ENCODE peak calls at places on chromosomes 13 and 19, in eight cellular contexts. Z is stimulated activated CD4-positive, alpha-beta T cell treated with anti-CD3 and anti-CD28 coated beads, Interleukin-15, amount 100 ng/mL, for 1 hour; H is activated CD4-positive, CD25-positive, alpha-beta regulatory T cell; V is kidney tubule cell; X is NCI-H1417; Y is fibroblast of the conjunctiva; T is sciatic nerve; A is amygdala. O is an unnamed sample.

GRCh38 chr19:15091918-15092753 is 10.1 kb downstream of the OR1I1 start:
- DNase-seq in Z (no peak), H (no peak), V (peak; percentile 69), X (peak; percentile 85), Y (peak; percentile 63), T (no peak), A (no peak), O (peak; percentile 95)

GRCh38 chr13:46327256-46327655 is 59.8 kb downstream of the RUBCNL start:
- DNase-seq in Z (no peak), H (no peak), V (no peak), X (no peak), Y (no peak), T (no peak), A (no peak), O (no peak)

GRCh38 chr19:56150358-56150757 is 9.3 kb downstream of the ZNF444 start:
- DNase-seq in Z (no peak), H (no peak), V (no peak), X (no peak), Y (no peak), T (no peak), A (no peak), O (no peak)

GRCh38 chr13:76440568-76440967 is 445.6 kb downstream of the KCTD12 start:
- DNase-seq in Z (no peak), H (no peak), V (no peak), X (no peak), Y (no peak), T (no peak), A (no peak), O (peak; percentile 83)

GRCh38 chr19:1402411-1403070 is 1.2 kb upstream of the GAMT start:
- DNase-seq in Z (no peak), H (no peak), V (no peak), X (no peak), Y (no peak), T (no peak), A (no peak), O (no peak)

GRCh38 chr19:6362351-6362801 is 1.0 kb downstream of the CLPP start:
- DNase-seq in Z (no peak), H (no peak), V (peak; percentile 25), X (no peak), Y (no peak), T (no peak), A (no peak), O (no peak)

GRCh38 chr19:4742717-4743646 is 19.3 kb upstream of the DPP9 start:
- DNase-seq in Z (no peak), H (no peak), V (no peak), X (peak; percentile 99), Y (no peak), T (no peak), A (no peak), O (no peak)

GRCh38 chr19:33278403-33279269 is 23.7 kb downstream of the CEBPA start:
- DNase-seq in Z (no peak), H (no peak), V (no peak), X (no peak), Y (no peak), T (no peak), A (no peak), O (no peak)

GRCh38 chr19:10742494-10742893 is 24.6 kb downstream of the DNM2 start:
- DNase-seq in Z (no peak), H (no peak), V (no peak), X (no peak), Y (no peak), T (no peak), A (no peak), O (no peak)

GRCh38 chr13:93726173-93727019 is 499.8 kb downstream of the GPC6 start:
- DNase-seq in Z (no peak), H (no peak), V (no peak), X (no peak), Y (peak; percentile 43), T (no peak), A (no peak), O (no peak)

GRCh38 chr13:80033286-80033685 is 307.6 kb downstream of the SPRY2 start:
- DNase-seq in Z (no peak), H (no peak), V (peak; percentile 21), X (no peak), Y (no peak), T (no peak), A (no peak), O (no peak)

GRCh38 chr19:3536429-3537100 is 2.4 kb upstream of the TEKTIP1 start:
- DNase-seq in Z (no peak), H (no peak), V (no peak), X (no peak), Y (no peak), T (peak; percentile 77), A (peak; percentile 79), O (no peak)

GRCh38 chr13:94987869-94988268 is 275.5 kb upstream of the SOX21 start:
- DNase-seq in Z (no peak), H (no peak), V (peak; percentile 61), X (no peak), Y (no peak), T (no peak), A (no peak), O (no peak)

O was measured in OCI-M1.